ENCODE peak calls at places on chromosomes 13 and 19, in five cellular contexts. B is astrocyte of the spinal cord, Z is neural crest cell, H is left ventricle myocardium inferior, P is progenitor cell of endocrine pancreas. L is an unnamed sample.
A peak's percentile ranks its signal among the peaks of the same experiment; 100 is the strongest.

GRCh38 chr19:33815410-33816340 is 19.0 kb downstream of the KCTD15 start:
- DNase-seq in B (peak; percentile 33), Z (no peak), H (no peak), P (no peak), L (no peak)

GRCh38 chr19:22261596-22261995 is 24.6 kb upstream of the ZNF729 start:
- DNase-seq in B (no peak), Z (no peak), H (no peak), P (no peak), L (no peak)

GRCh38 chr19:50695251-50696064 is 24.1 kb downstream of the SHANK1 start:
- DNase-seq in B (no peak), Z (peak; percentile 64), H (no peak), P (peak; percentile 66), L (peak; percentile 91)

GRCh38 chr13:96075953-96076543 is 13.9 kb upstream of the HS6ST3 start:
- DNase-seq in B (peak; percentile 27), Z (no peak), H (no peak), P (no peak), L (no peak)

GRCh38 chr19:16198363-16198636 is 589 bp downstream of the AP1M1 start:
- DNase-seq in B (no peak), Z (no peak), H (no peak), P (no peak), L (no peak)

GRCh38 chr19:33740811-33741396 is 55.8 kb upstream of the KCTD15 start:
- DNase-seq in B (peak; percentile 9), Z (peak; percentile 70), H (no peak), P (peak; percentile 73), L (no peak)

GRCh38 chr19:7970716-7971448 is 27.4 kb upstream of the TIMM44 start:
- DNase-seq in B (peak; percentile 22), Z (peak; percentile 65), H (no peak), P (peak; percentile 48), L (no peak)

GRCh38 chr19:3645067-3645396 is 18.4 kb upstream of the CACTIN start:
- DNase-seq in B (no peak), Z (no peak), H (no peak), P (no peak), L (no peak)

GRCh38 chr13:33932765-33933406 is 114.9 kb downstream of the RFC3 start:
- DNase-seq in B (peak; percentile 41), Z (no peak), H (no peak), P (no peak), L (no peak)

GRCh38 chr19:38513762-38514167 is 80.3 kb downstream of the RYR1 start:
- DNase-seq in B (no peak), Z (no peak), H (no peak), P (no peak), L (no peak)

DNA sequence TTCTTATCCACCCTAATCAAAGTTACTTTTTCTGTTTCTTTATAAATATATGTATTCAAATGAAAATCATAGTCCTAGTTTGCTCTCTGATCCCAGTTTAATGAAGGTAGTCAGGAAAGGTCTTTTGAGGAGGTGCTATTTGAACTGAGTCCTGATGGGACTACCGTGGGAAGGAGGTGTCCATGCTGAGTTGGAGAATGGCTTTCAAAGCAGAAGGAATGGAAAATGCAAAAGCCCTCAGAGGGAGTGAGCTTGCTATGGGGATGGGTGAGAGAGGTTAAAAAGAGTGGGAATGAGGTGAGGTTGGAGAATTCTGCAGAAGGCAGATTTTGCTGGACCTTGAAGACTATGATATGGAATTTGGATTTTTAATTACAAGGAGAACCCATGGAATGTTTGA is 193.6 kb downstream of the GPC6 start:
- DNase-seq in B (no peak), Z (no peak), H (no peak), P (no peak), L (no peak)
- TF ChIP-seq CTCF in B (no peak), Z (no peak), H (no peak), P (no peak), L (no peak)

GRCh38 chr19:35249848-35250711 is 1.3 kb downstream of the LSR start:
- DNase-seq in B (no peak), Z (no peak), H (no peak), P (no peak), L (no peak)

GRCh38 chr19:35248310-35249145 is at the start of gene LSR:
- DNase-seq in B (no peak), Z (no peak), H (no peak), P (peak; percentile 85), L (no peak)

GRCh38 chr19:35246466-35247096 is 2.2 kb upstream of the LSR start:
- DNase-seq in B (no peak), Z (no peak), H (no peak), P (no peak), L (no peak)

GRCh38 chr19:35249146-35249847 is 495 bp downstream of the LSR start:
- DNase-seq in B (no peak), Z (no peak), H (no peak), P (no peak), L (no peak)

DNA sequence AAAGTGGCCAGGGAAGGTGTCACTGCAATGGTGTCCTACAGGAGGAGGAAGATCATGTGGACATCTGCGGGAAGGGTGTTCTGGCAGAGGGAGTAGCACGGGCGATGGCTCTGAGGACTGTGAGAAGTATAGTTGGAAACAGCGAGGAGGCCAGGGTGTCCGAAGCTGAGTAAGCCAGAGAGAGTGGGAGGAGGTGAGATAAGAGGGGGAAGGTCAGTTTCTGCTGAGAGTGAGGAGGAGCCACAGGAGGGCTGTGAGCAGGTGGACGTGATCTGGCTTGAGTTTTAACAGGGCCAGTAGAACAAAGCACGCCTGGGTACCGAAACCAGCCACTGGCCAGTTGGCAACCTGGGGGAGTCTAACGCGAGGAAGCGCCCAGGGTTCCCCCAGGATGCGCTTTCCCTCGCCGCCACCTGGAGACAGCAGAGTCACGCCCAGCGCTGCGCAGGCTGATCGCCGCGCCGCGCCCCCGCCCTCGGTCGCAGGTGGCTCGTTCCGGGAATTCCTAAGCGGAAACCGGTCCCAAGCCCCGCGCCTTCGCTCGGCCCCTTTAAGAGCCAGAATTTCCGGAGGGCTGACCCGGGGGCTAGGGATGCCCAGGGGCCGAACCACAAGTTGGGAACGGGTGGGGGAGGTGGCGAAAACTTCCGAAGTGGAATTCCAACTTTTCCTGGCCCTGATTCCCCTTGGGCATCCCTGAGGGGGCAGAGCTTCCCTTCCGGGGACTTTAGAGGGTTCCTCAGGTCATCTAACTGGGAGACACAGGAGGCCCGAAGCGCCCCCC is 1.1 kb upstream of the LSR start:
- DNase-seq in B (no peak), Z (no peak), H (no peak), P (peak; percentile 89), L (no peak)
- TF ChIP-seq CTCF in B (peak; percentile 6), Z (peak; percentile 56), H (peak; percentile 47), P (peak; percentile 54), L (no peak)

GRCh38 chr13:44917589-44918322 is 71.5 kb downstream of the NUFIP1 start:
- DNase-seq in B (peak; percentile 98), Z (peak; percentile 96), H (peak; percentile 94), P (peak; percentile 97), L (peak; percentile 32)
- TF ChIP-seq CTCF in B (peak; percentile 37), Z (peak; percentile 59), H (peak; percentile 59), P (peak; percentile 60), L (no peak)

GRCh38 chr13:25064396-25064795 is 31.5 kb upstream of the PABPC3 start:
- DNase-seq in B (no peak), Z (no peak), H (no peak), P (no peak), L (no peak)

GRCh38 chr13:25065974-25066770 is 29.8 kb upstream of the PABPC3 start:
- DNase-seq in B (no peak), Z (no peak), H (no peak), P (no peak), L (no peak)

GRCh38 chr13:25059943-25060342 is 36.0 kb upstream of the PABPC3 start:
- DNase-seq in B (no peak), Z (no peak), H (no peak), P (no peak), L (no peak)

GRCh38 chr13:25059166-25059565 is 36.8 kb upstream of the PABPC3 start:
- DNase-seq in B (no peak), Z (no peak), H (no peak), P (no peak), L (no peak)

DNA sequence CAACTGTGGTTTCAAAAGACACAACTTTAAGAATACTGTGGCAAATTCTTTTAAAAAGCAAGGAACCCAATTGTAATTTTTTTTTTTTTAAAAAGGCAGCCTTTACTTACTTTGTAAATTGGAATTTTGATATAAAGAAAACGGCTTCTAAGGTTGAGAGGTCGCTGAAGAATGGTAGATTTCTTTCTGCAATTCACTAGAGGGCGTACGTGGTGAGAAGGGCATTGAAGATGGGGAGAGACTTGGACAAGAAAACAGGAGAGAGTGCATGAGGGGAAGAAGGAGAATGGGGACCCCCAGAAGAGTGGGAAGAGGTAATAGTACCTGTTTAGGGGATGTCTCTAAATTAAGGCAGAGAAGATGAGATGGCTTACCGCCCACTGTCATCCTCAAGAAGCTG is 33.5 kb upstream of the PABPC3 start:
- DNase-seq in B (no peak), Z (no peak), H (no peak), P (no peak), L (no peak)
- TF ChIP-seq CTCF in B (no peak), Z (no peak), H (no peak), P (no peak), L (peak; percentile 18)

L was measured in D721Med.